ENCODE peak calls at places on chromosomes 11 and 22, in five cellular contexts. W, X, A, H and K are unnamed samples.

GRCh38 chr11:86274999-86275398 is 27.0 kb upstream of the HIKESHI start:
- DNase-seq in X (no peak), H (no peak), A (no peak), W (no peak), K (no peak)

GRCh38 chr22:35705141-35705540 is 12.5 kb upstream of the APOL5 start:
- DNase-seq in H (no peak), A (no peak), W (no peak), X (no peak), K (no peak)

GRCh38 chr22:36465232-36466021 is 16.0 kb downstream of the TXN2 start:
- DNase-seq in X (no peak), W (peak; percentile 89), H (no peak), A (peak; percentile 99), K (peak; percentile 82)

GRCh38 chr11:91100432-91100831 is 877.6 kb upstream of the CHORDC1 start:
- DNase-seq in W (no peak), A (no peak), X (no peak), H (no peak), K (no peak)

GRCh38 chr11:116052603-116053537 is 548.7 kb upstream of the CADM1 start:
- DNase-seq in X (no peak), W (no peak), H (no peak), A (no peak), K (no peak)

GRCh38 chr22:43142881-43143562 is at the start of gene MCAT:
- DNase-seq in A (peak; percentile 87), W (peak; percentile 75), X (peak; percentile 78), H (peak; percentile 71), K (peak; percentile 92)

GRCh38 chr11:34266090-34266912 is 91.5 kb downstream of the ABTB2 start:
- DNase-seq in H (no peak), A (no peak), X (no peak), W (no peak), K (no peak)

GRCh38 chr22:17350292-17350691 is 19.0 kb upstream of the CECR2 start:
- DNase-seq in A (no peak), X (no peak), W (no peak), H (no peak), K (no peak)

GRCh38 chr11:121575250-121575962 is 122.6 kb upstream of the SORL1-AS1 start:
- DNase-seq in W (no peak), H (no peak), A (no peak), X (no peak), K (peak; percentile 73)

GRCh38 chr11:104663190-104664140 is 234.8 kb downstream of the CASP12 start:
- DNase-seq in A (no peak), W (peak; percentile 17), H (no peak), X (no peak), K (no peak)

GRCh38 chr22:36776722-36777121 is 803 bp upstream of the IFT27 start:
- DNase-seq in H (no peak), W (no peak), X (no peak), A (no peak), K (no peak)

GRCh38 chr11:34356576-34356917 is 1.3 kb downstream of the ABTB2 start:
- DNase-seq in A (no peak), H (no peak), W (no peak), X (no peak), K (peak; percentile 68)

GRCh38 chr11:68014157-68014965 is 4.2 kb downstream of the ALDH3B1 start:
- DNase-seq in H (no peak), A (no peak), X (no peak), W (no peak), K (peak; percentile 75)

GRCh38 chr22:21612858-21613257 is 17.0 kb downstream of the YDJC start:
- DNase-seq in W (no peak), H (no peak), A (no peak), X (no peak), K (no peak)
- H3K36me3 ChIP-seq in W (peaks cover 6% of the 10 kb centered on the region), H (peaks cover 30% of the 10 kb centered on the region), A (peaks cover 11% of the 10 kb centered on the region), X (peaks cover 42% of the 10 kb centered on the region), K (no peaks in the 10 kb centered on the region)

GRCh38 chr11:10072841-10073240 is 221.2 kb downstream of the SBF2 start:
- DNase-seq in A (no peak), W (no peak), X (no peak), H (no peak), K (no peak)
- H3K9me3 ChIP-seq in A (no peaks in the 10 kb centered on the region), W (no peaks in the 10 kb centered on the region), X (no peaks in the 10 kb centered on the region), H (no peaks in the 10 kb centered on the region), K (peaks cover 3% of the 10 kb centered on the region)

GRCh38 chr11:77147036-77147315 is 18.9 kb downstream of the MYO7A start:
- DNase-seq in W (no peak), H (no peak), A (no peak), X (no peak), K (no peak)
- H3K4me3 ChIP-seq in W (no peak overlapping the region), H (no peak overlapping the region), A (no peak overlapping the region), X (no peak overlapping the region), K (no peak overlapping the region)

DNA sequence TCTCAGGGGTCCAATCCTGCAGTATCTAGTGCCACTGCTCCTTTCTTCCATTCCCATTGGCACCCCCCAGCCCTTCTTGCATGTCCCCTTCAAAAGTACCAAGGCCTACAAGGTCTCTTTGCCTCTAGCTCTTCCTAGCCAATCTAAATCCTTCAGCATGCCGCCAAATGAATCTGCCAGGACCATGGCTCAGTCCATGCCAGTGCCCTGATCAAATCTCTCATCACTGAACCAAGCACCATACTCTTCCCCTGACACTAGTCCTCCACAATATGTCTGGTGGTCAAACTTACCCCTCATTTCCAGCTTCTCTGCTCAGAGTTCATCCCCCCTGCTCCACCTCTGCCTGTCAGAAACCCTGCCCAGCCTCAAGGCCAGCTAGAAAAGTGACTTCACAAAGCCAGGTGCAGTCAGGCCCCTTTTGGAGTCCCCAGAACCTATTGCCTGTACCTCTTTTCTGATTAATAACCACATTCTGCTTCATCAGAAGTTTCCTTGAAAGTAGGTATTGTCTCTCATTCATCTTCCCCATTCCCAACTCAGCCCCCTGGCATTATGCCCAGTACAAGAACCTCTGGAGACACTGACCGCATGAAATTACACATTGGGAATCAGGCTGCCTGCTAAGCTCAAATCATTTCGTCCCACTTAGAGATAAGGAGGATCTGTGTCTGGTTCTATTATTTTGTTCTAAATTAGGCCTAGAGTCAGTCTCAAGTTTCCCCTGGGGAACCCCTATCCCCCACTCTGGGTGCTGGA is 11.4 kb downstream of the FEN1 start:
- DNase-seq in A (no peak), W (no peak), X (no peak), H (no peak), K (no peak)
- H3K36me3 ChIP-seq in A (no peaks in the 10 kb centered on the region), W (no peaks in the 10 kb centered on the region), X (no peaks in the 10 kb centered on the region), H (no peaks in the 10 kb centered on the region), K (no peaks in the 10 kb centered on the region)

GRCh38 chr22:47232197-47232596 is 469.7 kb downstream of the TBC1D22A start:
- DNase-seq in W (no peak), H (no peak), X (no peak), A (no peak), K (no peak)
- H3K9me3 ChIP-seq in W (no peaks in the 10 kb centered on the region), H (no peaks in the 10 kb centered on the region), X (no peaks in the 10 kb centered on the region), A (no peaks in the 10 kb centered on the region), K (peaks cover 2% of the 10 kb centered on the region)